ENCODE peak calls at places on chromosomes 5 and 9, in six cellular contexts. T is NCI-H1092 treated with DMSO at 0.1 percent for 48 hours; V is posterior vena cava; A is IMR-90; W is lung microvascular endothelial cell; Q is activated naive CD4-positive, alpha-beta T cell. U is an unnamed sample.

GRCh38 chr5:50751064-50751657 is 84.7 kb downstream of the PARP8 start:
- DNase-seq in T (peak), V (no peak), A (peak), Q (no peak), W (peak), U (peak)

GRCh38 chr5:143063175-143063970 is 293.2 kb downstream of the ARHGAP26 start:
- DNase-seq in W (no peak), A (peak), V (peak), Q (no peak), T (peak), U (no peak)

GRCh38 chr5:39231705-39232525 is 12.6 kb upstream of the FYB1 start:
- DNase-seq in W (peak), T (no peak), V (no peak), A (no peak), Q (no peak), U (no peak)

GRCh38 chr9:16309350-16310271 is 560.9 kb downstream of the BNC2 start:
- DNase-seq in V (no peak), T (no peak), Q (no peak), W (no peak), A (peak), U (no peak)

GRCh38 chr9:128341435-128341849 is 1.1 kb downstream of the SLC27A4 start:
- DNase-seq in A (peak), V (no peak), Q (peak), W (peak), T (peak), U (peak)

GRCh38 chr9:131500377-131500776 is 2.3 kb upstream of the POMT1 start:
- DNase-seq in A (no peak), T (no peak), V (no peak), W (no peak), Q (peak), U (no peak)

GRCh38 chr5:122170630-122171029 is 41.3 kb downstream of the ZNF474 start:
- DNase-seq in Q (no peak), T (no peak), A (peak), W (peak), V (no peak), U (no peak)

GRCh38 chr9:16721972-16722371 is 148.5 kb downstream of the BNC2 start:
- DNase-seq in T (no peak), W (peak), V (no peak), A (peak), Q (no peak), U (no peak)

GRCh38 chr5:139690385-139691274 is 42.5 kb downstream of the CXXC5 start:
- DNase-seq in T (no peak), W (no peak), V (peak), A (peak), Q (no peak), U (no peak)

GRCh38 chr5:68745459-68745858 is 348.4 kb upstream of the SLC30A5 start:
- DNase-seq in T (no peak), A (peak), W (no peak), V (no peak), Q (no peak), U (no peak)

GRCh38 chr5:57862471-57863282 is 380.1 kb upstream of the ACTBL2 start:
- DNase-seq in Q (no peak), W (no peak), A (peak), V (no peak), T (no peak), U (no peak)

GRCh38 chr5:39076757-39077475 is 2.7 kb upstream of the RICTOR start:
- DNase-seq in Q (no peak), W (peak), T (no peak), V (no peak), A (peak), U (no peak)

GRCh38 chr5:44714871-44715580 is 93.7 kb upstream of the MRPS30 start:
- DNase-seq in A (no peak), W (no peak), T (no peak), Q (no peak), V (no peak), U (no peak)

GRCh38 chr9:95127249-95128176 is 190.0 kb downstream of the FANCC start:
- DNase-seq in W (peak), A (peak), Q (peak), T (peak), V (peak), U (peak)

GRCh38 chr5:57720656-57721055 is 238.0 kb upstream of the ACTBL2 start:
- DNase-seq in V (no peak), A (no peak), T (no peak), Q (no peak), W (no peak), U (no peak)

GRCh38 chr5:12270914-12271313 is 366.7 kb upstream of the CTNND2 start:
- DNase-seq in W (no peak), T (no peak), A (no peak), V (no peak), Q (no peak), U (no peak)

GRCh38 chr5:82719368-82719767 is 357.8 kb downstream of the TMEM167A start:
- DNase-seq in A (peak), V (no peak), W (no peak), Q (no peak), T (no peak), U (no peak)

GRCh38 chr9:95091574-95091970 is 225.9 kb downstream of the FANCC start:
- DNase-seq in Q (no peak), V (peak), A (peak), T (no peak), W (peak), U (no peak)

U was measured in NCI-H2081.